ENCODE peak calls at places on chromosomes 1 and 21, in five cellular contexts. P is right cardiac atrium, O is body of pancreas, T is aorta, X is IMR-90. G is an unnamed sample.
A peak's percentile ranks its signal among the peaks of the same experiment; 100 is the strongest.

GRCh38 chr1:235424092-235424491 is 56.9 kb downstream of the TBCE start:
- DNase-seq in O (no peak), X (no peak), T (no peak), P (no peak), G (no peak)

GRCh38 chr1:115158181-115158580 is 68.9 kb upstream of the TSPAN2 start:
- DNase-seq in X (peak; percentile 82), P (peak; percentile 56), O (no peak), T (peak; percentile 71), G (peak; percentile 45)

GRCh38 chr1:162551969-162552683 is 9.4 kb upstream of the UAP1 start:
- DNase-seq in P (no peak), O (no peak), X (no peak), T (no peak), G (no peak)

GRCh38 chr21:27582246-27582945 is 615.5 kb upstream of the ADAMTS5 start:
- DNase-seq in X (peak; percentile 29), O (no peak), T (no peak), P (no peak), G (no peak)

GRCh38 chr1:215710340-215710971 is 143.4 kb downstream of the KCTD3 start:
- DNase-seq in O (no peak), X (peak; percentile 69), P (no peak), T (no peak), G (no peak)

GRCh38 chr1:101178688-101179491 is 57.9 kb upstream of the S1PR1 start:
- DNase-seq in O (no peak), P (no peak), T (no peak), X (no peak), G (no peak)

GRCh38 chr1:103514920-103515503 is 10.5 kb upstream of the RNPC3 start:
- DNase-seq in T (no peak), X (peak; percentile 63), O (no peak), P (no peak), G (no peak)

GRCh38 chr1:77889240-77889637 is 815 bp downstream of the NEXN start:
- DNase-seq in T (no peak), X (peak; percentile 81), P (no peak), O (no peak), G (no peak)

GRCh38 chr1:210123924-210124589 is 108.5 kb upstream of the SERTAD4 start:
- DNase-seq in O (no peak), T (no peak), P (no peak), X (peak; percentile 48), G (no peak)

GRCh38 chr1:231757101-231757404 is 130.5 kb downstream of the DISC1 start:
- DNase-seq in P (no peak), T (no peak), X (no peak), O (no peak), G (no peak)

GRCh38 chr1:201825245-201825644 is 3.7 kb upstream of the IPO9 start:
- DNase-seq in T (no peak), P (no peak), O (no peak), X (no peak), G (no peak)

GRCh38 chr1:89060091-89060490 is 4.9 kb downstream of the GBP1 start:
- DNase-seq in O (no peak), T (no peak), P (no peak), X (no peak), G (no peak)

GRCh38 chr1:12161662-12162458 is 4.9 kb upstream of the TNFRSF1B start:
- DNase-seq in T (peak; percentile 95), X (peak; percentile 94), O (peak; percentile 58), P (peak; percentile 96), G (peak; percentile 92)

GRCh38 chr21:34599534-34600101 is 15.3 kb downstream of the RCAN1 start:
- DNase-seq in T (no peak), X (no peak), O (no peak), P (no peak), G (no peak)

GRCh38 chr21:43727571-43728466 is 8.9 kb downstream of the PDXK start:
- DNase-seq in T (peak; percentile 77), P (peak; percentile 54), O (peak; percentile 47), X (peak; percentile 22), G (no peak)

DNA sequence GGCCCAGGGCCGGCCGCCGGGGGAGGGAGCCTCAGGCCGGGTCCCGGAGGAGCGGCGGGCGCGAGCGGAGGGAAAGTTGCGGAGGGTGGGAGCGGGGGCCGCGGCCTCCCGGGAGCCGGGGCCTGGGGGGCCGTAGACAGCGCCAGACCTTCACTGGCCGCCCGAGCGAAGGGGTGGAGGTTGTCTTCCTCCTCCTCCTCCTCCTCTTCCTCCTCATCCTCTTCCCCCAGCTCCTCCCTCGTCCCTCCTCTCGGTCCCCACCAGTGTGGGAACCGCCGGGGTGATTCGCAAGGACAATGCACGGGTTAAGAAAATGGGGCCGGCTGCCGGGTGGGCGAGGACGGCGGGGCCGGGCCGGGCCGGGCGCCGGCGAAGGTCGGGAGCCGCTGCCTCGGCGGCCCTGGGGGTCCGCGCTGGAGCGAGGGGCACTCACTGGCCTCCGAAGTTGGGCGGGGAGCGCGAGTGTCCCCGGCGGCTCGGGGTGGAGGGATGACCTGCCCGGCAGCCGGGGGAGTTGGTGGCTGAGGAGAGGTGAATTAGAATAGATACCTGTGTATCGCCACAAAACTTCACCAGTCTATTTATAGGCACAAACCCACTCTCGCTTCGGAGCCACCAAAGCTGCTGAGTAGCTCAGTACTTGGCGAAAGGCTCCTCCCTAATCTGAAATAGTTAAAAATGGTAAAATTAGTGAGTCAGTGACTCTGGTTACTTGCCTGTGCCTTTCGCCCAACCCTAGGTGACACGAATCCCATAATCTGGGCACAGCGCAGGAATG is 1.4 kb downstream of the DYRK1A start:
- DNase-seq in O (peak; percentile 40), T (peak; percentile 67), P (peak; percentile 65), X (peak; percentile 35), G (peak; percentile 60)
- H3K27ac ChIP-seq in O (peak overlapping the region; percentile 99), T (peak overlapping the region; percentile 99), P (peak overlapping the region; percentile 99), X (peak overlapping the region; percentile 99), G (peak overlapping the region; percentile 100)

GRCh38 chr1:35947547-35947946 is 16.6 kb downstream of the AGO3 start:
- DNase-seq in T (no peak), P (no peak), X (no peak), O (no peak), G (no peak)
- H3K9me3 ChIP-seq in T (no peaks in the 10 kb centered on the region), P (no peaks in the 10 kb centered on the region), X (no peaks in the 10 kb centered on the region), O (no peaks in the 10 kb centered on the region), G (no peaks in the 10 kb centered on the region)

GRCh38 chr21:16580661-16581060 is 850.9 kb downstream of the USP25 start:
- DNase-seq in P (no peak), O (no peak), T (no peak), X (no peak), G (no peak)
- H3K27ac ChIP-seq in P (no peak overlapping the region), O (no peak overlapping the region), T (no peak overlapping the region), X (no peak overlapping the region), G (no peak overlapping the region)

DNA sequence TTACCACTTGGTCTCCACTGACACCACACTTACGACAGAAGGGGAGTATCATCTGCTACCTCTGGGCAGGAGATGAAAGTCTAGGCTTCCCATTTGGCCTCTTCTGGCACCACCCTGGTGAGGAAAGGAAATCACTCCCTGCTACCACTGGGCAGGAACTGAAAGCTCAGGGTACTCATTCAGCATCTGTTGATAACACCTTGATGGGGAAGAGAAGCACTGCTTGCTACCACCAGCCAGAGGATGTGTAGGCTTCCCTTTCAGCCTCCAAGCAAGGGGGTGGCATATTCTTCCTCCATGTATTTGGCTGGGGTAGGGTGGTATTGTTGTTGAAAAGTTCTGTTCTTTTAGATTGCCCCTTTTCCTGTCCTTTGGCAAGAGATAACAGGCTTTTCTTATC is 115.0 kb downstream of the ACBD6 start:
- DNase-seq in T (no peak), X (no peak), P (no peak), O (no peak), G (no peak)
- H3K9me3 ChIP-seq in T (no peaks in the 10 kb centered on the region), X (peaks cover 7% of the 10 kb centered on the region), P (no peaks in the 10 kb centered on the region), O (no peaks in the 10 kb centered on the region), G (no peaks in the 10 kb centered on the region)

DNA sequence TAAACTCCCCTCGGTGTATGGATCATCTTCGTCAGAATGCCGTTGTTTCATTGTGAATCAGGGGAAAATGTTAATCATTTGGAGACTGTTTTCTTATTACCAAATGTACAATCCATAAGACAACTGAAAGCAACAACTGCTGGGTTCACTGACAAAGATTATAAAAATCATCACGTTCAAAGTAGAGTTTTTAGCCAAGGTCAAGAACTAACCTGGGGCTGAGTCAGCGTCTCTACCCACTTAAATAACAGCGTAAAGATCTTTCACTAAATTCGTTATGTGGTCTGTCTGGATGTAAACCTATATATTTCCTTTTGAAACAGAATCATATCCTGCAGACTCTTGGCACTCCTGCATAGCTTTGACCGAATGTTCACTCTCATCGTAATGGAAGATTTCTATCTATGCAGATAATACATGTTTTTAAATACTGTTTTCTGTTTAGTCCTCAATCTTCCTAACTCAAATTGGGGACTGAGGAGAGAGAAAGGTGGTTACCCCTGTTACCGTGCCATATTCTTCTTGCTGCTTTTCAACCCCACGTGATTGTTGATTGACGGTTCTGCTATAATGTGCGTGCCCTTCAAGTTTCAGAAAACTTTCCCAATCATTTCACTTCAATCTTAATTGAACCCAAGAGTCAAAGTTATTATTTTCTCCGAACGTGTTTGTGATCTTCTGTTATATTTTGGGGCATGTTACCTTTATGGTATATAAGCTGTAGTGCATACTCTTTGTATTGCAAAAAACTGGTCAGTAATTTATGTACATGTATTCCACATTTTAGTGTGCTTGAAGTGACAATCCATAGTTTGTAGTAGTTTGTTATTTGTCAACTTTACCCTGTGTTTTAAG is 15.6 kb upstream of the NCMAP start:
- DNase-seq in O (no peak), X (no peak), P (no peak), T (no peak), G (no peak)
- H3K27ac ChIP-seq in O (no peak overlapping the region), X (no peak overlapping the region), P (no peak overlapping the region), T (no peak overlapping the region), G (no peak overlapping the region)

DNA sequence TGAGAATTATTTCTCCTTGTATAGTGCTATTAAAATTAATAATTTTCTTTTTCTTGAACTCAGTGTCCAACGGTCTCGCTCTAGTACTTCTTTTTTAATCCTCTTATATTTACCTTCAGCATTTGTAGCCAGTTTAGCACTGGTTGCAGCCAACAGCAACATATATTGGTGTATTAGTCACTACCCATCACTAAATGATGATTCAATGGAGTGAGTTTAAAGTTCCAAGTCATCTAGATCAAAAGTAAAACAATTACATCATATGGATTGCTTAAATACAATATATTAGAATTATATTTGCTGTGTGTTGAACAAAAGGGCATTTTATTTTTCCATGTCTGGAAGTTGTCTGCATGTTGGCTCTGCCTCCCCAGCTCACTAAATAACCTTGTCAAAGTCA is 591.8 kb downstream of the ADGRL2 start:
- DNase-seq in P (no peak), X (peak; percentile 34), O (no peak), T (no peak), G (no peak)
- H3K9me3 ChIP-seq in P (no peaks in the 10 kb centered on the region), X (peaks cover 3% of the 10 kb centered on the region), O (no peaks in the 10 kb centered on the region), T (no peaks in the 10 kb centered on the region), G (no peaks in the 10 kb centered on the region)

GRCh38 chr1:22089134-22089571 is 36.6 kb downstream of the CDC42 start:
- DNase-seq in T (no peak), X (no peak), P (no peak), O (no peak), G (no peak)

GRCh38 chr1:22093513-22093912 is 41.0 kb downstream of the CDC42 start:
- DNase-seq in O (no peak), X (no peak), P (no peak), T (no peak), G (no peak)

GRCh38 chr1:22089787-22090186 is 37.3 kb downstream of the CDC42 start:
- DNase-seq in T (no peak), X (no peak), P (no peak), O (no peak), G (no peak)
- H3K27ac ChIP-seq in T (no peak overlapping the region), X (no peak overlapping the region), P (no peak overlapping the region), O (no peak overlapping the region), G (no peak overlapping the region)

G was measured in heart right ventricle.